ENCODE peak calls at places on chromosomes 2 and 18, in ten cellular contexts. One of them, this sample, is unnamed. For H3K27me3 and H3K9me3, the result is how much of the 10 kb centered on the place peaks cover.

GRCh38 chr2:41930807-41931566 is 116.8 kb upstream of the PKDCC start:
- DNase-seq in hepatocyte: no peak
- DNase-seq in lower lobe of right lung: no peak
- DNase-seq in cardiac muscle cell: peak
- DNase-seq in psoas muscle: peak
- DNase-seq in endodermal cell: no peak
- DNase-seq in DND-41: no peak
- DNase-seq in breast epithelium: no peak
- DNase-seq in neural progenitor cell: no peak
- DNase-seq in H1: no peak
- DNase-seq in this sample: no peak

GRCh38 chr2:146295080-146295670 is 1549.7 kb upstream of the ACVR2A start:
- DNase-seq in H1: no peak
- DNase-seq in neural progenitor cell: no peak
- DNase-seq in hepatocyte: no peak
- DNase-seq in endodermal cell: no peak
- DNase-seq in psoas muscle: no peak
- DNase-seq in lower lobe of right lung: no peak
- DNase-seq in breast epithelium: no peak
- DNase-seq in DND-41: no peak
- DNase-seq in cardiac muscle cell: no peak
- DNase-seq in this sample: no peak

GRCh38 chr2:179483131-179483530 is 218.5 kb upstream of the SESTD1 start:
- DNase-seq in hepatocyte: no peak
- DNase-seq in breast epithelium: no peak
- DNase-seq in cardiac muscle cell: no peak
- DNase-seq in DND-41: no peak
- DNase-seq in neural progenitor cell: no peak
- DNase-seq in endodermal cell: no peak
- DNase-seq in H1: no peak
- DNase-seq in lower lobe of right lung: no peak
- DNase-seq in psoas muscle: no peak
- DNase-seq in this sample: no peak

GRCh38 chr2:164877927-164878326 is 36.3 kb upstream of the COBLL1 start:
- DNase-seq in H1: no peak
- DNase-seq in breast epithelium: no peak
- DNase-seq in hepatocyte: no peak
- DNase-seq in cardiac muscle cell: no peak
- DNase-seq in lower lobe of right lung: no peak
- DNase-seq in DND-41: no peak
- DNase-seq in endodermal cell: no peak
- DNase-seq in psoas muscle: no peak
- DNase-seq in neural progenitor cell: no peak
- DNase-seq in this sample: no peak

GRCh38 chr2:67927489-67927888 is 135.3 kb downstream of the C1D start:
- DNase-seq in breast epithelium: no peak
- DNase-seq in H1: no peak
- DNase-seq in hepatocyte: no peak
- DNase-seq in cardiac muscle cell: no peak
- DNase-seq in psoas muscle: no peak
- DNase-seq in lower lobe of right lung: no peak
- DNase-seq in neural progenitor cell: peak
- DNase-seq in endodermal cell: peak
- DNase-seq in DND-41: no peak
- DNase-seq in this sample: no peak

GRCh38 chr2:172299741-172300140 is 127.6 kb upstream of the ITGA6 start:
- DNase-seq in neural progenitor cell: no peak
- DNase-seq in cardiac muscle cell: peak
- DNase-seq in H1: no peak
- DNase-seq in lower lobe of right lung: no peak
- DNase-seq in endodermal cell: no peak
- DNase-seq in hepatocyte: no peak
- DNase-seq in breast epithelium: peak
- DNase-seq in DND-41: no peak
- DNase-seq in psoas muscle: no peak
- DNase-seq in this sample: no peak

GRCh38 chr2:25587361-25587760 is 86.0 kb downstream of the DTNB start:
- DNase-seq in hepatocyte: no peak
- DNase-seq in endodermal cell: no peak
- DNase-seq in breast epithelium: no peak
- DNase-seq in lower lobe of right lung: no peak
- DNase-seq in H1: no peak
- DNase-seq in psoas muscle: no peak
- DNase-seq in cardiac muscle cell: peak
- DNase-seq in DND-41: no peak
- DNase-seq in neural progenitor cell: no peak
- DNase-seq in this sample: no peak

GRCh38 chr2:85709385-85709784 is 15.2 kb downstream of the GNLY start:
- DNase-seq in endodermal cell: no peak
- DNase-seq in H1: no peak
- DNase-seq in hepatocyte: no peak
- DNase-seq in DND-41: no peak
- DNase-seq in breast epithelium: no peak
- DNase-seq in lower lobe of right lung: no peak
- DNase-seq in psoas muscle: no peak
- DNase-seq in cardiac muscle cell: peak
- DNase-seq in neural progenitor cell: no peak
- DNase-seq in this sample: no peak

GRCh38 chr18:54822872-54823845 is 5.1 kb upstream of the RAB27B start:
- DNase-seq in neural progenitor cell: no peak
- DNase-seq in cardiac muscle cell: peak
- DNase-seq in H1: no peak
- DNase-seq in DND-41: no peak
- DNase-seq in lower lobe of right lung: no peak
- DNase-seq in breast epithelium: no peak
- DNase-seq in hepatocyte: peak
- DNase-seq in psoas muscle: no peak
- DNase-seq in endodermal cell: no peak
- DNase-seq in this sample: no peak

GRCh38 chr18:74453011-74453571 is 4.0 kb downstream of the DIPK1C start:
- DNase-seq in endodermal cell: no peak
- DNase-seq in lower lobe of right lung: no peak
- DNase-seq in breast epithelium: no peak
- DNase-seq in neural progenitor cell: peak
- DNase-seq in DND-41: no peak
- DNase-seq in psoas muscle: no peak
- DNase-seq in H1: no peak
- DNase-seq in hepatocyte: no peak
- DNase-seq in cardiac muscle cell: peak
- DNase-seq in this sample: no peak

GRCh38 chr18:74455386-74455785 is 1.7 kb downstream of the DIPK1C start:
- DNase-seq in H1: no peak
- DNase-seq in breast epithelium: no peak
- DNase-seq in neural progenitor cell: no peak
- DNase-seq in DND-41: no peak
- DNase-seq in endodermal cell: no peak
- DNase-seq in cardiac muscle cell: no peak
- DNase-seq in lower lobe of right lung: no peak
- DNase-seq in psoas muscle: no peak
- DNase-seq in hepatocyte: no peak
- DNase-seq in this sample: no peak

GRCh38 chr18:74456017-74456408 is 1.1 kb downstream of the DIPK1C start:
- DNase-seq in cardiac muscle cell: no peak
- DNase-seq in breast epithelium: no peak
- DNase-seq in neural progenitor cell: no peak
- DNase-seq in H1: no peak
- DNase-seq in lower lobe of right lung: no peak
- DNase-seq in endodermal cell: no peak
- DNase-seq in psoas muscle: no peak
- DNase-seq in hepatocyte: no peak
- DNase-seq in DND-41: no peak
- DNase-seq in this sample: no peak

GRCh38 chr18:74453642-74454198 is 3.4 kb downstream of the DIPK1C start:
- DNase-seq in breast epithelium: no peak
- DNase-seq in DND-41: no peak
- DNase-seq in H1: no peak
- DNase-seq in neural progenitor cell: peak
- DNase-seq in psoas muscle: no peak
- DNase-seq in lower lobe of right lung: no peak
- DNase-seq in endodermal cell: no peak
- DNase-seq in cardiac muscle cell: no peak
- DNase-seq in hepatocyte: no peak
- DNase-seq in this sample: no peak

DNA sequence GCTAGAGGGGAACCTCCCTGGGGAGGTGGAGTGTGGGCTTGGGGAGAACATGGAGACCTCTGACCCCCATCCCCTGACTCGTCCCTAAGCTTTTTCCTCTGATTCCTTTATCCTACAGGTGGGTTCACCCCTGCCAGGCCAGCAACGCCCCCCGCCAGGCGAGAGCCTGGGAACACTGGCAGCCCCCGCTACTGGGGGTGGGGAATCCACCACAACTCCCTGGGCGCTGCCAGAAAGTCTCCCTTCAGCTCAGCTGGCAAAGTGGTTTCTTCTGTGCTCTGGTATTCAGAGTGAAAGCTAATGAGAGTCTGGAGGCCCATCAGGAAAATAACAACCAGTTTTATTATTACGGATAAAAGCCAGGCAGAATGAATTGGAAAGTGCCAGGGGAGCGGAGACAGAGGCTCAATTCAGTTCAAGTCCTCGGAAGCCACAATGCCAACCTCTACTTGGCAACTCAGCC is 2.8 kb downstream of the DIPK1C start:
- DNase-seq in cardiac muscle cell: no peak
- DNase-seq in neural progenitor cell: peak
- DNase-seq in breast epithelium: no peak
- DNase-seq in endodermal cell: no peak
- DNase-seq in H1: no peak
- DNase-seq in psoas muscle: no peak
- DNase-seq in DND-41: no peak
- DNase-seq in hepatocyte: no peak
- DNase-seq in lower lobe of right lung: no peak
- DNase-seq in this sample: peak
- H3K27me3 ChIP-seq in cardiac muscle cell: half or more
- H3K27me3 ChIP-seq in neural progenitor cell: under half
- H3K27me3 ChIP-seq in breast epithelium: under half
- H3K27me3 ChIP-seq in endodermal cell: under half
- H3K27me3 ChIP-seq in H1: under half
- H3K27me3 ChIP-seq in psoas muscle: half or more
- H3K27me3 ChIP-seq in DND-41: under half
- H3K27me3 ChIP-seq in hepatocyte: half or more
- H3K27me3 ChIP-seq in lower lobe of right lung: under half
- H3K27me3 ChIP-seq in this sample: under half

GRCh38 chr2:35871672-35872071 is 483.9 kb upstream of the CRIM1 start:
- DNase-seq in neural progenitor cell: no peak
- DNase-seq in endodermal cell: peak
- DNase-seq in lower lobe of right lung: no peak
- DNase-seq in H1: no peak
- DNase-seq in breast epithelium: no peak
- DNase-seq in DND-41: no peak
- DNase-seq in cardiac muscle cell: no peak
- DNase-seq in psoas muscle: no peak
- DNase-seq in hepatocyte: no peak
- DNase-seq in this sample: no peak
- TF ChIP-seq CTCF in neural progenitor cell: peak
- TF ChIP-seq CTCF in endodermal cell: peak
- TF ChIP-seq CTCF in lower lobe of right lung: no peak
- TF ChIP-seq CTCF in H1: peak
- TF ChIP-seq CTCF in breast epithelium: no peak
- TF ChIP-seq CTCF in DND-41: peak
- TF ChIP-seq CTCF in cardiac muscle cell: no peak
- TF ChIP-seq CTCF in psoas muscle: no peak
- TF ChIP-seq CTCF in hepatocyte: peak
- TF ChIP-seq CTCF in this sample: no peak

DNA sequence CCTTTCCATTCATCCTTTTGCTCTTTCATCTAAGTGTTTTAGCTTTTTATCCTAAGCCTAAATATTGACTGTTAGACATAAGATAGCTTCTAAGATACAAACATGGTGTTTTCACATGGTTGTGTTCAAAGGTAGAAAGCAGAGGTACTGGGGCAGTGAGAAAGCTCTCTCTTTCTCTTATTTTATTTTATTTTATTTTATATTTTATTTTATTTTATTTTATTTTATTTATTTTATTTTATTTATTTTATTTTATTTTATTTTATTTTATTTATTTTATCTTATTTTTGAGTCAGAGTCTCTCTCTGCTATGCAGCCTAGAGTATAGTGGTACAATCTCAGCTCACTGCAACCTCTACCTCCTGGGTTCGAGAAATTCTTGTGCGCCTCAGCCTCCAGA is 287.2 kb downstream of the IKZF2 start:
- DNase-seq in neural progenitor cell: no peak
- DNase-seq in lower lobe of right lung: no peak
- DNase-seq in cardiac muscle cell: no peak
- DNase-seq in hepatocyte: no peak
- DNase-seq in breast epithelium: no peak
- DNase-seq in H1: no peak
- DNase-seq in psoas muscle: no peak
- DNase-seq in endodermal cell: no peak
- DNase-seq in DND-41: no peak
- DNase-seq in this sample: no peak
- H3K9me3 ChIP-seq in neural progenitor cell: under half
- H3K9me3 ChIP-seq in lower lobe of right lung: under half
- H3K9me3 ChIP-seq in cardiac muscle cell: under half
- H3K9me3 ChIP-seq in hepatocyte: under half
- H3K9me3 ChIP-seq in breast epithelium: under half
- H3K9me3 ChIP-seq in H1: under half
- H3K9me3 ChIP-seq in psoas muscle: under half
- H3K9me3 ChIP-seq in endodermal cell: under half
- H3K9me3 ChIP-seq in DND-41: under half
- H3K9me3 ChIP-seq in this sample: under half

GRCh38 chr2:222311321-222311977 is 12.7 kb upstream of the PAX3 start:
- DNase-seq in DND-41: no peak
- DNase-seq in neural progenitor cell: peak
- DNase-seq in endodermal cell: peak
- DNase-seq in lower lobe of right lung: no peak
- DNase-seq in cardiac muscle cell: no peak
- DNase-seq in hepatocyte: no peak
- DNase-seq in breast epithelium: no peak
- DNase-seq in psoas muscle: no peak
- DNase-seq in H1: peak
- DNase-seq in this sample: no peak
- H3K27me3 ChIP-seq in DND-41: under half
- H3K27me3 ChIP-seq in neural progenitor cell: half or more
- H3K27me3 ChIP-seq in endodermal cell: half or more
- H3K27me3 ChIP-seq in lower lobe of right lung: half or more
- H3K27me3 ChIP-seq in cardiac muscle cell: half or more
- H3K27me3 ChIP-seq in hepatocyte: half or more
- H3K27me3 ChIP-seq in breast epithelium: half or more
- H3K27me3 ChIP-seq in psoas muscle: half or more
- H3K27me3 ChIP-seq in H1: half or more
- H3K27me3 ChIP-seq in this sample: under half

DNA sequence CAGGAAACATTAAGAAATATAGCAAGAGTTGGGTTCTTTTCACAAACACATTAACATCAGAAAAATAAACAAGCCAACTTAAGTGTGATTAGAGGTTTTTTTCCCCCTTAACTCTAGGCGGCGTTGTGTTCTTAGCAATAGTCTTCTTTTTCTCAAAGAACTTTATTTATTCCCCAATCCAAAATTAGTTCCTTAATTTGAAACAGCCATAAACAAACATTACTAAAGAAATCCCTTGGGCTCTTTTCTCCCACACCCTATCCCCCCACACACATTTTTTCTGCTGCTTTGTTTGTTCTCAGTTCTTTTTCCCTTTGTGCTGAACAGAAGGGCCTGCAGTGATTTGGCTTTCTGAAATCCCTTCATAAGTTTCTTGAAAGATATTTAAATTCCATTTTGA is 13.2 kb upstream of the MYO1B start:
- DNase-seq in H1: no peak
- DNase-seq in lower lobe of right lung: no peak
- DNase-seq in cardiac muscle cell: peak
- DNase-seq in DND-41: no peak
- DNase-seq in neural progenitor cell: peak
- DNase-seq in psoas muscle: no peak
- DNase-seq in breast epithelium: no peak
- DNase-seq in endodermal cell: no peak
- DNase-seq in hepatocyte: peak
- DNase-seq in this sample: no peak
- TF ChIP-seq CTCF in H1: peak
- TF ChIP-seq CTCF in lower lobe of right lung: peak
- TF ChIP-seq CTCF in cardiac muscle cell: peak
- TF ChIP-seq CTCF in DND-41: no peak
- TF ChIP-seq CTCF in neural progenitor cell: peak
- TF ChIP-seq CTCF in psoas muscle: no peak
- TF ChIP-seq CTCF in breast epithelium: peak
- TF ChIP-seq CTCF in endodermal cell: peak
- TF ChIP-seq CTCF in hepatocyte: peak
- TF ChIP-seq CTCF in this sample: peak

This sample was measured in upper lobe of left lung.